ENCODE peak calls at places on chromosomes 2 and 18, in nine cellular contexts. U is A673, A is heart right ventricle, Q is right lobe of liver, V is uterus, I is cardiac muscle cell, H is ovary, P is HAP-1, G is lower lobe of right lung. K is an unnamed sample. For H3K4me1, the result is how much of the 10 kb centered on the place peaks cover.

GRCh38 chr2:239275871-239276812 is 124.7 kb downstream of the HDAC4 start:
- DNase-seq in U (no peak), A (peak), Q (peak), V (peak), I (no peak), H (no peak), P (no peak), G (peak), K (peak)

GRCh38 chr2:118509319-118510016 is 338.0 kb downstream of the EN1 start:
- DNase-seq in U (no peak), A (no peak), Q (no peak), V (no peak), I (no peak), H (no peak), P (no peak), G (no peak), K (no peak)

GRCh38 chr2:66390811-66391210 is 44.1 kb upstream of the MEIS1 start:
- DNase-seq in U (no peak), A (no peak), Q (no peak), V (no peak), I (no peak), H (no peak), P (no peak), G (no peak), K (no peak)

GRCh38 chr2:233639860-233640259 is 3.6 kb downstream of the UGT1A10 start:
- DNase-seq in U (no peak), A (no peak), Q (no peak), V (no peak), I (no peak), H (no peak), P (no peak), G (no peak), K (no peak)

GRCh38 chr2:20391951-20392699 is 41.5 kb upstream of the PUM2 start:
- DNase-seq in U (no peak), A (no peak), Q (peak), V (no peak), I (no peak), H (no peak), P (no peak), G (no peak), K (peak)

GRCh38 chr18:56901919-56902318 is 245.0 kb upstream of the BOD1L2 start:
- DNase-seq in U (no peak), A (peak), Q (no peak), V (no peak), I (no peak), H (no peak), P (no peak), G (no peak), K (no peak)

GRCh38 chr2:104046466-104046865 is 807.4 kb upstream of the POU3F3 start:
- DNase-seq in U (no peak), A (no peak), Q (no peak), V (no peak), I (no peak), H (no peak), P (no peak), G (no peak), K (no peak)

GRCh38 chr2:160463245-160463644 is 30.4 kb downstream of the RBMS1 start:
- DNase-seq in U (no peak), A (no peak), Q (no peak), V (no peak), I (no peak), H (no peak), P (no peak), G (no peak), K (no peak)

GRCh38 chr2:220034356-220035121 is 407.1 kb downstream of the SLC4A3 start:
- DNase-seq in U (no peak), A (no peak), Q (no peak), V (no peak), I (no peak), H (no peak), P (no peak), G (no peak), K (no peak)

GRCh38 chr2:37414470-37414949 is 70.1 kb downstream of the QPCT start:
- DNase-seq in U (peak), A (no peak), Q (no peak), V (no peak), I (peak), H (no peak), P (peak), G (no peak), K (no peak)

GRCh38 chr2:215693269-215693998 is 257.6 kb upstream of the FN1 start:
- DNase-seq in U (peak), A (no peak), Q (no peak), V (no peak), I (no peak), H (peak), P (no peak), G (no peak), K (no peak)

GRCh38 chr2:129459881-129460280 is 519.6 kb upstream of the RAB6C start:
- DNase-seq in U (no peak), A (no peak), Q (no peak), V (no peak), I (no peak), H (no peak), P (no peak), G (no peak), K (no peak)

GRCh38 chr2:238596571-238597551 is 170.1 kb downstream of the ASB1 start:
- DNase-seq in U (peak), A (peak), Q (no peak), V (peak), I (no peak), H (peak), P (no peak), G (no peak), K (no peak)

GRCh38 chr2:61214171-61214570 is 52.2 kb downstream of the C2orf74 start:
- DNase-seq in U (no peak), A (no peak), Q (no peak), V (no peak), I (no peak), H (no peak), P (no peak), G (no peak), K (no peak)

GRCh38 chr2:239139101-239139500 is 261.7 kb downstream of the HDAC4 start:
- DNase-seq in U (no peak), A (no peak), Q (no peak), V (no peak), I (no peak), H (no peak), P (no peak), G (no peak), K (no peak)

GRCh38 chr2:21019678-21020021 is 24.2 kb downstream of the APOB start:
- DNase-seq in U (no peak), A (no peak), Q (no peak), V (no peak), I (no peak), H (no peak), P (no peak), G (no peak), K (no peak)

GRCh38 chr2:233209117-233209977 is 42.1 kb upstream of the ATG16L1 start:
- DNase-seq in U (peak), A (no peak), Q (no peak), V (no peak), I (peak), H (no peak), P (peak), G (no peak), K (no peak)

GRCh38 chr2:159151198-159152118 is 135.0 kb downstream of the WDSUB1 start:
- DNase-seq in U (no peak), A (no peak), Q (no peak), V (no peak), I (no peak), H (no peak), P (no peak), G (no peak), K (no peak)

GRCh38 chr2:159152119-159152778 is 134.3 kb downstream of the WDSUB1 start:
- DNase-seq in U (no peak), A (no peak), Q (no peak), V (no peak), I (no peak), H (no peak), P (no peak), G (no peak), K (no peak)

GRCh38 chr2:159149786-159150185 is 136.7 kb downstream of the WDSUB1 start:
- DNase-seq in U (no peak), A (no peak), Q (no peak), V (no peak), I (no peak), H (no peak), P (no peak), G (no peak), K (no peak)

GRCh38 chr2:159148891-159149290 is 137.6 kb downstream of the WDSUB1 start:
- DNase-seq in U (no peak), A (no peak), Q (no peak), V (no peak), I (no peak), H (no peak), P (peak), G (no peak), K (no peak)

DNA sequence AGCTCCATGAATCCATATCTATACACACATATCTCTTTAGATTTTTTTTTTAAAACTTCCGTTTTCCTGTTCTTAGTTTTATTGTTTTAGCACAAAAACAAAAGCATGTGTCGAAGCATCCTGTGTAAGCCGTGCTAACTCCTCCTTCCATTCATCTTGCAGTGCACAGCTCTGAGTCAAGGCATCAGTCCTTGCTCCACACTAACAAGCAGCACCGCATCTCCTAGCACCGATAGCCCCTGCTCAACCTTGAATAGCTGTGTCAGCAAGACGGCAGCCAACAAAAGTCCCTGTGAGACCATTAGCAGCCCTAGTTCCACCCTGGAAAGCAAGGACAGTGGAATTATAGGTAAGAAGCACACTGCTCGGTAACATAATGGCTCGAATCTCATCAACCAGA is 136.3 kb downstream of the WDSUB1 start:
- DNase-seq in U (no peak), A (no peak), Q (no peak), V (no peak), I (no peak), H (no peak), P (no peak), G (no peak), K (no peak)
- H3K4me1 ChIP-seq in U (under half), A (half or more), Q (under half), V (under half), I (under half), H (under half), P (under half), G (half or more), K (under half)

GRCh38 chr2:101830555-101830954 is 133.0 kb downstream of the MAP4K4 start:
- DNase-seq in U (no peak), A (no peak), Q (no peak), V (no peak), I (no peak), H (no peak), P (no peak), G (no peak), K (no peak)
- H3K4me1 ChIP-seq in U (under half), A (half or more), Q (under half), V (under half), I (under half), H (under half), P (under half), G (under half), K (under half)

DNA sequence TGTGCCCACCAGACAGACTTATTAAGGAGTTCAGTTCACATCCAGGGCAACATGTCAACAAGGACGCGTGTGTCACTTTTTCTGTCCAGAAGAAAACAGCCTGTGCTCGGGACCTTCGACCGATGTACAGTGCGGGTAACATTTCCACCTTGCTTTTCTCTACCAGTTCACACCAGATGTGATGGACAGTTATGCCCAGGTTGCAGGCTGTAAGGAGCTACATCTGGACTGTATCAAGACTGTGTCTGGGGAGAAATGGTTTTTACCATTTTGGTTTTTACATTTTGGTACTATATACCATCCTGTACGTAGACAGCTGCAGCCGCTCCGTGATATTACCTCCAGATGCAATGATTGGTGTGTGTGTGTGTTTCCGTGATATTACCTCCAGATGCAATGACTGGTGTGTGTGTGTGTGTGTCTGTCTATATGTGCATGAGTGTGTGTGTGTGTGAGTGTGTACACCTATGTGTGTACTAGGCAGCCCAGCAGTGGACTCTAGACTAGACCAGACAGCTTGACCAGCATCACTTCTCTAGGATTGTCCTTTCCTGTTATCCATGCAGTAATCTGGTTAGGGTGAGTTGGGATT is 118.0 kb downstream of the COL6A3 start:
- DNase-seq in U (no peak), A (no peak), Q (no peak), V (no peak), I (no peak), H (no peak), P (no peak), G (no peak), K (no peak)
- H3K4me1 ChIP-seq in U (under half), A (under half), Q (under half), V (under half), I (under half), H (under half), P (under half), G (under half), K (under half)

DNA sequence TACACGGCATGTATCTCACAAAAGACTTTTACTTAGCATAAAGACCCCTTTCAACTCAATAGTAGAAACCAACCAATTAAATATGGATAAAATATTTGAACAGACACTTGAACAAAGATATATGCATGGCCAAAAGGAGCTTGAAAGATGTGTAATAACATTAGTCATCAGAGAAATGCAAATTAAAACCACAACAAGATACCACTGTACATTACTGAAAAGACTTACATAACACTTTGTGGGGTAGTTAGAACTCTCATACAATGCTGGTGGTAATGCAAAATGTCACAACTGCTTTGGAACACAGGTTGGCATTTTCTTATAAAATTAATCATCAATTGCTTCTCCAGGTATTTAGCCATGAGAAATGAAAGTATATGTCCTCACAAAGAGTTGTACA is 60.7 kb downstream of the TTC27 start:
- DNase-seq in U (peak), A (no peak), Q (no peak), V (no peak), I (no peak), H (no peak), P (no peak), G (no peak), K (no peak)
- H3K4me1 ChIP-seq in U (under half), A (under half), Q (under half), V (under half), I (under half), H (under half), P (under half), G (under half), K (under half)

DNA sequence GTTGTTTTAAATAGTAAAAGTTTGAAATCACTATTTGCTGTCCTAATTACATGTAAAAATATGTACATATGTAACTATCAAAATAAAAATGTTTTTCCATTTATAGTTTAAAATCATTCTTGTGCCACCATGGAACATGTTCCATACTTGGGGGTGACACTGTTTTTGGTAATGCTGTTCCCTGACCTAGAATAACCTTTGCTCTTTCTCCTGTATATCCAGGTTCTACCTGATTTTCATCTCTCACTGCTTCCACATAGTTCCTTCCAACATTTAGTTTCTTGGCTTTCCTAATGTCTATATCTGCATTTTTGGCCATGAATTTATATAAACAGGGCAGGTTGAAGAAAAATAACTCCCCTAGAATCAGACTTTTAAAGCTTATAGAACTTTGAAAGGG is 2.5 kb downstream of the SPOPL start:
- DNase-seq in U (no peak), A (no peak), Q (no peak), V (no peak), I (no peak), H (no peak), P (no peak), G (no peak), K (no peak)
- H3K4me1 ChIP-seq in U (under half), A (under half), Q (under half), V (under half), I (under half), H (under half), P (under half), G (under half), K (under half)

DNA sequence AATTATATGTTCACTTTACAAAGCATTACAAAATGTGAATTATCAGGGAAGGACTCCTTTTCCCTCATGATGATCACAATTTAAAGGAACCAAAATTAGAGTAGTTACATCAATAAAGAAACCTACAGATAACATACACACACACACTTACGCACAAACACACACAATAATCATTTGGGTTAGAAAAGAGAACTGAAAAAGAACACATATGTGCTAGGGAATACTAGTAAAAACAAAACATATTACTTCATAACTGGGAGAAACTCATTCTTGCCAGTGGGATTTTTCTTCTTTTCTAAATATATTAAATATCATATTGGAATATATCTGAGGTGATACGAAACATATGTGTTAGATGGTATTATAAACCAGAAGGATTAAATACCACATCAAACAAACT is 42.3 kb downstream of the FIGN start:
- DNase-seq in U (no peak), A (no peak), Q (no peak), V (no peak), I (no peak), H (no peak), P (no peak), G (no peak), K (no peak)
- H3K4me1 ChIP-seq in U (under half), A (under half), Q (under half), V (under half), I (under half), H (under half), P (under half), G (under half), K (under half)

GRCh38 chr18:9604348-9604747 is 10.0 kb downstream of the PPP4R1 start:
- DNase-seq in U (no peak), A (no peak), Q (no peak), V (no peak), I (no peak), H (no peak), P (no peak), G (no peak), K (no peak)
- H3K4me1 ChIP-seq in U (under half), A (under half), Q (under half), V (under half), I (under half), H (under half), P (under half), G (under half), K (under half)